ENCODE peak calls at places on chromosomes 7 and 10, in six cellular contexts. K is lower leg skin, U is adrenal gland, G is tibial nerve, R is H9, Z is Peyer's patch. T is an unnamed sample.

GRCh38 chr7:44398506-44398905 is 73.1 kb upstream of the CAMK2B start:
- DNase-seq in Z (no peak), K (peak), G (no peak), R (no peak), U (peak), T (no peak)

GRCh38 chr10:33155720-33156638 is 178.5 kb downstream of the NRP1 start:
- DNase-seq in R (no peak), K (no peak), G (no peak), Z (no peak), U (peak), T (no peak)

GRCh38 chr10:62514079-62514693 is 140.0 kb downstream of the ZNF365 start:
- DNase-seq in G (no peak), U (no peak), R (no peak), K (no peak), Z (no peak), T (no peak)

GRCh38 chr7:135620980-135621850 is 41.1 kb upstream of the STMP1 start:
- DNase-seq in U (peak), G (peak), Z (no peak), R (no peak), K (no peak), T (no peak)

GRCh38 chr7:129367700-129368388 is 66.4 kb upstream of the STRIP2 start:
- DNase-seq in Z (peak), U (peak), R (peak), G (peak), K (peak), T (peak)

GRCh38 chr10:75099952-75100763 is 11.3 kb upstream of the SAMD8 start:
- DNase-seq in R (peak), G (peak), K (peak), Z (peak), U (peak), T (peak)

GRCh38 chr7:94525917-94526316 is 16.3 kb downstream of the CASD1 start:
- DNase-seq in G (no peak), Z (no peak), U (no peak), K (no peak), R (no peak), T (no peak)

GRCh38 chr7:94632338-94633024 is 23.5 kb downstream of the SGCE start:
- DNase-seq in R (no peak), K (no peak), U (no peak), Z (no peak), G (no peak), T (no peak)

GRCh38 chr7:131504157-131504899 is 52.1 kb downstream of the PODXL start:
- DNase-seq in G (no peak), Z (no peak), K (peak), R (no peak), U (no peak), T (no peak)

GRCh38 chr7:6422926-6423632 is 24.7 kb downstream of the DAGLB start:
- DNase-seq in R (no peak), G (no peak), K (no peak), Z (no peak), U (peak), T (no peak)

GRCh38 chr7:137903382-137904169 is 56.8 kb upstream of the DGKI start:
- DNase-seq in R (peak), U (peak), Z (no peak), G (peak), K (peak), T (no peak)

GRCh38 chr7:128027485-128027980 is 3.7 kb downstream of the LRRC4 start:
- DNase-seq in U (no peak), K (no peak), G (no peak), Z (no peak), R (no peak), T (no peak)

GRCh38 chr7:80453699-80454340 is 58.0 kb downstream of the GNAT3 start:
- DNase-seq in U (no peak), R (no peak), K (no peak), G (peak), Z (no peak), T (no peak)

GRCh38 chr7:29892231-29892630 is 85.9 kb downstream of the WIPF3 start:
- DNase-seq in R (no peak), U (no peak), G (no peak), K (no peak), Z (no peak), T (no peak)

GRCh38 chr10:104331208-104331838 is 6.9 kb downstream of the ITPRIP start:
- DNase-seq in K (peak), U (no peak), R (peak), Z (no peak), G (no peak), T (no peak)

GRCh38 chr10:12389154-12389734 is 39.9 kb downstream of the CAMK1D start:
- DNase-seq in R (no peak), U (peak), Z (no peak), G (no peak), K (peak), T (no peak)

GRCh38 chr10:92850186-92850585 is 1.9 kb downstream of the EXOC6 start:
- DNase-seq in U (no peak), Z (no peak), R (no peak), G (no peak), K (no peak), T (no peak)

GRCh38 chr7:41624818-41625217 is 78.1 kb downstream of the INHBA start:
- DNase-seq in R (no peak), K (peak), Z (no peak), G (peak), U (no peak), T (no peak)

GRCh38 chr7:31071316-31071715 is 19.2 kb downstream of the ADCYAP1R1 start:
- DNase-seq in G (no peak), Z (peak), K (no peak), U (no peak), R (no peak), T (no peak)

GRCh38 chr7:2686101-2686500 is 1.9 kb upstream of the AMZ1 start:
- DNase-seq in G (no peak), U (no peak), R (no peak), Z (no peak), K (no peak), T (no peak)

GRCh38 chr7:135519233-135519688 is 9.4 kb upstream of the CNOT4 start:
- DNase-seq in R (no peak), G (no peak), Z (no peak), U (no peak), K (peak), T (no peak)

GRCh38 chr7:5634107-5634950 is 147.1 kb downstream of the RNF216 start:
- DNase-seq in Z (no peak), K (peak), U (peak), R (peak), G (peak), T (no peak)

GRCh38 chr7:141460781-141461715 is 90.2 kb upstream of the AGK start:
- DNase-seq in G (no peak), R (no peak), Z (no peak), K (no peak), U (no peak), T (no peak)

GRCh38 chr10:5524721-5525531 is at the start of gene CALML3:
- DNase-seq in K (peak), R (no peak), G (no peak), U (no peak), Z (peak), T (no peak)

GRCh38 chr7:100888988-100889760 is at the start of gene UFSP1:
- DNase-seq in U (peak), K (no peak), Z (peak), R (peak), G (no peak), T (no peak)

GRCh38 chr7:135204876-135205275 is 6.5 kb downstream of the WDR91 start:
- DNase-seq in R (no peak), U (no peak), Z (no peak), K (no peak), G (no peak), T (no peak)

GRCh38 chr7:126700807-126701604 is 551.7 kb downstream of the GRM8 start:
- DNase-seq in U (peak), Z (no peak), K (no peak), R (peak), G (no peak), T (no peak)

GRCh38 chr10:5575482-5576153 is 50.9 kb downstream of the CALML3 start:
- DNase-seq in K (no peak), G (no peak), U (no peak), Z (no peak), R (no peak), T (no peak)

GRCh38 chr7:43938892-43939482 is 12.8 kb downstream of the UBE2D4 start:
- DNase-seq in R (no peak), K (no peak), U (no peak), Z (no peak), G (no peak), T (no peak)

GRCh38 chr10:125134483-125134848 is 25.9 kb downstream of the CTBP2 start:
- DNase-seq in U (peak), G (no peak), K (no peak), R (no peak), Z (peak), T (no peak)

GRCh38 chr7:6202117-6202516 is 70.3 kb downstream of the CYTH3 start:
- DNase-seq in Z (no peak), K (no peak), U (no peak), G (no peak), R (no peak), T (no peak)

GRCh38 chr10:126521354-126521753 is 133.1 kb upstream of the ADAM12 start:
- DNase-seq in G (no peak), U (no peak), K (no peak), Z (no peak), R (no peak), T (no peak)

GRCh38 chr7:101488826-101489572 is 126.3 kb downstream of the COL26A1 start:
- DNase-seq in G (no peak), K (no peak), U (no peak), R (no peak), Z (no peak), T (no peak)

GRCh38 chr10:53025172-53025651 is 252.6 kb upstream of the MBL2 start:
- DNase-seq in U (no peak), R (no peak), G (no peak), K (no peak), Z (no peak), T (no peak)

GRCh38 chr10:60594476-60595051 is 183.7 kb upstream of the CDK1 start:
- DNase-seq in R (no peak), G (no peak), U (no peak), Z (no peak), K (no peak), T (no peak)
- TF ChIP-seq CTCF in R (peak), G (no peak), U (no peak), Z (no peak), K (no peak), T (no peak)

GRCh38 chr10:89466599-89467035 is 52.2 kb downstream of the IFIT5 start:
- DNase-seq in Z (no peak), R (no peak), U (peak), K (no peak), G (no peak), T (no peak)
- TF ChIP-seq CTCF in Z (peak), R (peak), U (no peak), K (no peak), G (peak), T (no peak)

GRCh38 chr10:96374639-96374984 is 15.8 kb upstream of the OPALIN start:
- DNase-seq in G (no peak), K (no peak), U (no peak), Z (no peak), R (peak), T (no peak)
- TF ChIP-seq CTCF in G (no peak), K (no peak), U (no peak), Z (no peak), R (no peak), T (no peak)

GRCh38 chr7:75850222-75850621 is 28.6 kb upstream of the RHBDD2 start:
- DNase-seq in K (no peak), U (no peak), Z (no peak), G (no peak), R (no peak), T (no peak)
- TF ChIP-seq CTCF in K (no peak), U (no peak), Z (no peak), G (no peak), R (no peak), T (no peak)